ENCODE peak calls at places on chromosomes 5 and 9, in eight cellular contexts. X is lower lobe of right lung, U is upper lobe of right lung, D is fibroblast of villous mesenchyme, S is astrocyte of the spinal cord, W is heart left ventricle, N is prostate gland, Z is fibroblast of pulmonary artery. I is an unnamed sample.

GRCh38 chr5:149254506-149254905 is 17.2 kb upstream of the AFAP1L1 start:
- DNase-seq in X (no peak), U (no peak), D (peak; percentile 47), S (peak; percentile 30), W (no peak), N (no peak), Z (peak; percentile 38), I (no peak)

GRCh38 chr5:135134686-135135381 is 100.8 kb upstream of the PITX1 start:
- DNase-seq in X (no peak), U (no peak), D (no peak), S (no peak), W (no peak), N (no peak), Z (no peak), I (no peak)

GRCh38 chr9:76560481-76560891 is 101.5 kb downstream of the GCNT1 start:
- DNase-seq in X (no peak), U (no peak), D (peak; percentile 85), S (peak; percentile 73), W (no peak), N (no peak), Z (peak; percentile 79), I (peak; percentile 55)

GRCh38 chr5:60743511-60744314 is 43.7 kb upstream of the DEPDC1B start:
- DNase-seq in X (no peak), U (no peak), D (no peak), S (no peak), W (no peak), N (no peak), Z (no peak), I (no peak)

GRCh38 chr9:134988706-134989105 is 71.0 kb upstream of the FCN1 start:
- DNase-seq in X (no peak), U (peak; percentile 48), D (no peak), S (no peak), W (no peak), N (no peak), Z (no peak), I (no peak)

GRCh38 chr9:72149231-72149975 is at the start of gene GDA:
- DNase-seq in X (no peak), U (no peak), D (no peak), S (no peak), W (no peak), N (no peak), Z (no peak), I (no peak)

GRCh38 chr5:180901204-180902009 is 2.4 kb downstream of the BTNL8 start:
- DNase-seq in X (no peak), U (no peak), D (no peak), S (no peak), W (no peak), N (no peak), Z (no peak), I (no peak)

GRCh38 chr9:35651964-35652828 is 1.5 kb upstream of the SIT1 start:
- DNase-seq in X (no peak), U (no peak), D (peak; percentile 77), S (peak; percentile 17), W (no peak), N (no peak), Z (peak; percentile 77), I (peak; percentile 67)

GRCh38 chr9:33785914-33786313 is 9.4 kb upstream of the PRSS3 start:
- DNase-seq in X (no peak), U (no peak), D (peak; percentile 48), S (no peak), W (no peak), N (no peak), Z (peak; percentile 33), I (peak; percentile 17)

GRCh38 chr5:109805472-109805871 is 115.7 kb downstream of the MAN2A1 start:
- DNase-seq in X (no peak), U (no peak), D (no peak), S (no peak), W (no peak), N (no peak), Z (no peak), I (peak; percentile 28)

GRCh38 chr9:92188969-92189781 is 74.0 kb upstream of the SPTLC1 start:
- DNase-seq in X (no peak), U (no peak), D (no peak), S (no peak), W (no peak), N (no peak), Z (no peak), I (no peak)

GRCh38 chr5:154071799-154072781 is 33.3 kb downstream of the MFAP3 start:
- DNase-seq in X (peak; percentile 85), U (peak; percentile 89), D (peak; percentile 75), S (peak; percentile 69), W (peak; percentile 72), N (peak; percentile 64), Z (peak; percentile 81), I (peak; percentile 79)

GRCh38 chr5:14186132-14186830 is 43.1 kb downstream of the TRIO start:
- DNase-seq in X (no peak), U (no peak), D (peak; percentile 59), S (peak; percentile 90), W (no peak), N (no peak), Z (peak; percentile 83), I (peak; percentile 66)

GRCh38 chr5:1231354-1231905 is 6.2 kb downstream of the SLC6A18 start:
- DNase-seq in X (no peak), U (no peak), D (no peak), S (no peak), W (no peak), N (no peak), Z (no peak), I (no peak)

GRCh38 chr5:39092581-39093350 is 18.6 kb upstream of the RICTOR start:
- DNase-seq in X (no peak), U (no peak), D (peak; percentile 96), S (peak; percentile 61), W (no peak), N (no peak), Z (peak; percentile 24), I (peak; percentile 59)

GRCh38 chr9:114757984-114758383 is 47.9 kb downstream of the TNFSF15 start:
- DNase-seq in X (no peak), U (no peak), D (no peak), S (no peak), W (no peak), N (no peak), Z (no peak), I (no peak)

GRCh38 chr9:15389173-15389572 is 33.5 kb upstream of the SNAPC3 start:
- DNase-seq in X (no peak), U (no peak), D (no peak), S (no peak), W (no peak), N (no peak), Z (no peak), I (no peak)

GRCh38 chr9:25613709-25614108 is 64.5 kb downstream of the TUSC1 start:
- DNase-seq in X (no peak), U (no peak), D (no peak), S (no peak), W (no peak), N (peak; percentile 5), Z (no peak), I (no peak)

GRCh38 chr9:115002371-115003120 is 72.2 kb upstream of the TNFSF8 start:
- DNase-seq in X (no peak), U (no peak), D (no peak), S (no peak), W (no peak), N (no peak), Z (no peak), I (no peak)

GRCh38 chr5:166551384-166551783 is 1740.1 kb upstream of the WWC1 start:
- DNase-seq in X (no peak), U (no peak), D (no peak), S (no peak), W (no peak), N (no peak), Z (peak; percentile 71), I (peak; percentile 1)

GRCh38 chr5:172524573-172525021 is 70.3 kb upstream of the SH3PXD2B start:
- DNase-seq in X (no peak), U (peak; percentile 26), D (no peak), S (no peak), W (no peak), N (no peak), Z (no peak), I (no peak)

GRCh38 chr5:175235251-175235963 is 208.6 kb downstream of the DRD1 start:
- DNase-seq in X (no peak), U (no peak), D (peak; percentile 23), S (peak; percentile 41), W (no peak), N (no peak), Z (no peak), I (no peak)

GRCh38 chr9:118366228-118366627 is 662.0 kb downstream of the TLR4 start:
- DNase-seq in X (no peak), U (no peak), D (no peak), S (no peak), W (no peak), N (no peak), Z (no peak), I (no peak)

GRCh38 chr5:66209794-66210193 is 65.7 kb downstream of the SREK1 start:
- DNase-seq in X (no peak), U (no peak), D (no peak), S (peak; percentile 14), W (no peak), N (no peak), Z (no peak), I (no peak)
- H3K4me3 ChIP-seq in X (no peak overlapping the region), U (no peak overlapping the region), D (no peak overlapping the region), S (no peak overlapping the region), W (no peak overlapping the region), N (no peak overlapping the region), Z (no peak overlapping the region), I (no peak overlapping the region)

DNA sequence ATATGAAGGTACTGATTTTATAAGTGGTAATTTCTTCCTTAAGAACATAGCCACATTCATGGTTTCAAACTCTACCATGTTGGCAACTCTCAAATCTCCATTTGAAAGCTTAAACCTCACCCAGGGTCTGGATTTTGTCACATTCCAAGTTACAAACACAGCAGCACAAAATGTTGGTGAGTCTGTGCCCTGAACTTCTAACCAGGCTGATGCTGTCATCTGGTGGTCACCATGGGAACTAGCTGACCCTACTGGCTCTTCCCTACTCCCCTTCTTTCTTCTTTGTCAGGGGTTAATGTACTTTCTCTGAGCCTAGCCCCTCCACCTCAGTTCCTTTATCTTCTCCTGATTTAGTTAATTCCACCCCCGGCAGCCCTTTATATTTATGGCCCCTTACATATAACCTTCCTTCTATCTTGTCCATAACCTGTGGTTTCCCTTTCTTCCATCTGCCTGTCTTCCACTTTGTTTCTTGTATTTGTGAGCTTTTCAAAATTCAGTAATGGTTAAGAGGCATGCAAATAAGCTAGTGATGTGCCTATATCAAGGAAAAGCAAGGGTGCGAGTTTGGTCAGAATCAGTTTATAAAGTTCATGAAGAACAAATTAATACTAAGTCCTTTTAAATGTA is 35.9 kb downstream of the TGFBR1 start:
- DNase-seq in X (no peak), U (no peak), D (peak; percentile 87), S (peak; percentile 55), W (peak; percentile 34), N (peak; percentile 36), Z (peak; percentile 81), I (peak; percentile 70)
- TF ChIP-seq CTCF in X (peak; percentile 80), U (peak; percentile 81), D (peak; percentile 97), S (peak; percentile 94), W (peak; percentile 85), N (peak; percentile 65), Z (peak; percentile 98), I (peak; percentile 93)

GRCh38 chr9:91177661-91178280 is 183.9 kb downstream of the AUH start:
- DNase-seq in X (no peak), U (no peak), D (no peak), S (peak; percentile 76), W (no peak), N (peak; percentile 79), Z (no peak), I (no peak)
- H3K4me3 ChIP-seq in X (no peak overlapping the region), U (no peak overlapping the region), D (no peak overlapping the region), S (no peak overlapping the region), W (no peak overlapping the region), N (no peak overlapping the region), Z (no peak overlapping the region), I (no peak overlapping the region)

GRCh38 chr5:143806568-143806967 is 5.4 kb upstream of the HMHB1 start:
- DNase-seq in X (no peak), U (no peak), D (no peak), S (peak; percentile 52), W (no peak), N (no peak), Z (no peak), I (no peak)
- TF ChIP-seq CTCF in X (no peak), U (no peak), D (no peak), S (no peak), W (no peak), N (no peak), Z (no peak), I (no peak)